ENCODE peak calls at places on chromosomes 16 and 17, in five cellular contexts. K is GM23338, H is MM.1S, R is SK-N-SH, G is HCT116. D is an unnamed sample.

GRCh38 chr17:47850692-47851573 is at the start of gene SP6:
- DNase-seq in G (peak), H (peak), R (peak), K (peak), D (peak)

GRCh38 chr17:9350083-9350482 is 225.5 kb downstream of the STX8 start:
- DNase-seq in G (peak), K (no peak), H (no peak), R (no peak), D (no peak)

GRCh38 chr17:42894283-42895184 is 6.1 kb upstream of the G6PC1 start:
- DNase-seq in R (no peak), K (no peak), H (no peak), G (no peak), D (peak)

GRCh38 chr17:9924735-9925191 is 19.7 kb upstream of the RCVRN start:
- DNase-seq in K (peak), R (peak), G (peak), H (peak), D (peak)

GRCh38 chr17:41547921-41548843 is 20.1 kb upstream of the KRT19 start:
- DNase-seq in K (no peak), G (peak), R (peak), H (no peak), D (peak)

GRCh38 chr16:4373909-4374742 is 2.5 kb downstream of the VASN start:
- DNase-seq in G (no peak), K (peak), H (no peak), R (no peak), D (peak)

GRCh38 chr16:67525176-67525860 is 3.3 kb upstream of the RIPOR1 start:
- DNase-seq in H (no peak), G (no peak), R (no peak), K (peak), D (no peak)

GRCh38 chr17:51860934-51861561 is 297.5 kb downstream of the CA10 start:
- DNase-seq in H (peak), G (peak), K (peak), R (peak), D (peak)

GRCh38 chr16:75282811-75283281 is 31.4 kb upstream of the BCAR1 start:
- DNase-seq in K (peak), H (no peak), G (no peak), R (peak), D (no peak)

GRCh38 chr17:15171433-15172047 is 93.6 kb downstream of the PMP22 start:
- DNase-seq in H (no peak), G (peak), K (peak), R (peak), D (peak)

GRCh38 chr16:69567031-69567680 is 1.4 kb downstream of the NFAT5 start:
- DNase-seq in R (peak), H (peak), K (no peak), G (no peak), D (peak)

GRCh38 chr16:31072540-31073072 is 1.4 kb downstream of the ZNF668 start:
- DNase-seq in K (peak), H (peak), G (no peak), R (peak), D (peak)

GRCh38 chr16:11497329-11497805 is 89.4 kb downstream of the LITAF start:
- DNase-seq in K (peak), H (peak), R (peak), G (peak), D (peak)

GRCh38 chr16:55811811-55812210 is 21.1 kb downstream of the CES1 start:
- DNase-seq in R (no peak), K (no peak), G (no peak), H (no peak), D (no peak)

GRCh38 chr17:68356949-68357455 is 65.7 kb downstream of the ARSG start:
- DNase-seq in G (no peak), R (no peak), K (no peak), H (no peak), D (no peak)

GRCh38 chr16:69796285-69797118 is 34.4 kb downstream of the WWP2 start:
- DNase-seq in K (peak), H (peak), R (peak), G (peak), D (peak)

GRCh38 chr16:65154321-65154720 is 32.5 kb upstream of the CDH11 start:
- DNase-seq in H (no peak), G (no peak), R (no peak), K (peak), D (no peak)

GRCh38 chr17:66712453-66712852 is 122.5 kb upstream of the CACNG5 start:
- DNase-seq in K (no peak), H (no peak), G (no peak), R (no peak), D (no peak)

GRCh38 chr16:50183316-50183715 is 30.2 kb downstream of the TENT4B start:
- DNase-seq in G (no peak), K (no peak), H (no peak), R (no peak), D (no peak)

GRCh38 chr16:1874854-1875253 is 2.9 kb upstream of the MEIOB start:
- DNase-seq in H (no peak), R (no peak), G (no peak), K (no peak), D (no peak)

GRCh38 chr17:3754458-3755334 is 31.0 kb downstream of the HASPIN start:
- DNase-seq in K (peak), G (peak), R (peak), H (peak), D (peak)

GRCh38 chr16:81831722-81832126 is 52.6 kb downstream of the PLCG2 start:
- DNase-seq in K (peak), H (peak), R (no peak), G (no peak), D (no peak)

GRCh38 chr17:81019563-81020442 is 15.1 kb upstream of the BAIAP2 start:
- DNase-seq in G (no peak), H (no peak), R (no peak), K (no peak), D (no peak)

GRCh38 chr17:44348234-44348987 is 3.3 kb downstream of the GRN start:
- DNase-seq in H (peak), K (no peak), R (no peak), G (no peak), D (no peak)

GRCh38 chr17:31825961-31826691 is 32.9 kb downstream of the COPRS start:
- DNase-seq in K (no peak), R (peak), G (no peak), H (no peak), D (peak)
- TF ChIP-seq EZH2phosphoT487 in K (no peak), R (no peak), G (no peak), H (no peak), D (no peak)

DNA sequence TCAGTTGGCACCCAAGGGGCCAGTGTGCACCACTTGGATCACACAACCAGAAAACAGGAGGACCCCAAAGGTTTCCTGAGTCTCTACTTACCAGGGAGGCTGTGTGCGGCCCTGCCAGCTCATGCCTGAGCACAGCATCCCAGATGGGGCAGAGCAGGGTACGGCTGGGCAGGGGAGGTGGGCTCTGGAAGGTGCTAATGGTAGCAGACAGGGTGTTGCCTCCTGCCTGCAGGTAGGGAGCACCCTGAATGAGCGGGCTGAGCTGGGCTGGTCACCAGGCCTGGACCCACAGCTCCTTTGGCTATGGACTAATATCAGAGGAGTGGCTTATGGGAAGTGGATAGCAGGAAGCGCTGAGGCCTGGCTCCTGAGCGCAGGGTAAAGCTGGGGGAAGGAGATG is 14.6 kb downstream of the RECQL5 start:
- DNase-seq in R (no peak), G (no peak), K (no peak), H (no peak), D (no peak)
- H3K27ac ChIP-seq in R (no peak), G (no peak), K (no peak), H (no peak), D (no peak)

GRCh38 chr16:28090646-28091377 is 27.3 kb upstream of the GSG1L start:
- DNase-seq in K (peak), H (no peak), R (peak), G (no peak), D (no peak)
- H3K4me2 ChIP-seq in K (no peak), H (no peak), R (no peak), G (peak), D (no peak)

GRCh38 chr16:88872650-88873331 is 6.3 kb upstream of the PABPN1L start:
- DNase-seq in H (no peak), G (no peak), R (no peak), K (no peak), D (no peak)
- TF ChIP-seq EZH2phosphoT487 in H (no peak), G (no peak), R (no peak), K (no peak), D (no peak)

DNA sequence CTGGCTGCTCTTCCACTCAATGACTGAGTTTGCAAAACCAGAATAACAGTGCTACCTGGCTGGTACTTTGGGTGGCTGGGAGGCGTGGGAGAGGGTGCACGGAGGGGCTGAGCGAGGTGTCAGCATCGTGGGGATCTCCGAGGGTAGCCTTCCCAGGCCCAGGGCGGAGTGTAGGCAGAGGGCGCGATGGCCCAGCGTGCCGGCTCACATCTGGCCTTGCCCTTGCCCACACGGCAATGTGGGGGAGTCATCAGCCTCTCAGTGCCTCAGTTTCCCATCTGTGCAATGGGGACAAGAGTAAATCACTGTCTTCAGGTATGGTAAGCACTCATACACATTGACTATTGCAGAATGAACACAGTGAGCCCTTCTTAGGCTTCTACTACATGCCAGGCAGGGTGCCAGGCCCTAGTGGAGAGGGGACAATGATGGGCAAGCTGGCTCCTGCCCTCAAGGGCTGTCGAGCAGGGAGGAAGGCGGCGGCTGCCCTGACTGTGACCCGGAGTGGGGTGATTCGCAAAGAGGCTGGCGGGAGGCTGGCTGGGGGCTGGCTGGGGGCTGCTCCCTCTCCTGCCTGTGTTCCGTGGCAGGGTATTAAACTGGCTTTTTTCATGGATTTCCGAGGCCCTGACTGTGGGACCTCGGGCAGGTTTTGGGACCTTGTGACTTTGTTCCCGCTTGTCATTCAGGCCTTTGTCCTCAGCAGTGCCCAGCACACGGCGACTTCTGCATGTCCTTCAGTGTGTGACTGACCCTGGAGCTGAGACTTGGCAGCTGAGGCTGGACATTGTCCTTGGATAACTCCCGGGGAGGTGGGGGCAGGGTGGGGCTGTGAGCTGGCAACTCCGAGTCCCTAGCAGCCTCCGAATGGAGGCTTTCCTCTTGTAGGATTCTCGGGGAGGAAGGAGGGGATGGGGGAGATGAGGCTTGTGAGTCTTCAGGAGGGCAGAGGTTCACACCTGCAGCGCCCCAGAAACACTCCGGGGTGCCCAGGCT is 243.1 kb downstream of the SEC14L1 start:
- DNase-seq in R (no peak), K (no peak), H (no peak), G (no peak), D (no peak)
- H3K27ac ChIP-seq in R (peak), K (no peak), H (no peak), G (no peak), D (peak)

GRCh38 chr17:5203178-5203907 is 11.7 kb upstream of the ZNF594 start:
- DNase-seq in R (no peak), K (no peak), H (no peak), G (no peak), D (no peak)
- H3K4me2 ChIP-seq in R (no peak), K (no peak), H (no peak), G (no peak), D (no peak)

DNA sequence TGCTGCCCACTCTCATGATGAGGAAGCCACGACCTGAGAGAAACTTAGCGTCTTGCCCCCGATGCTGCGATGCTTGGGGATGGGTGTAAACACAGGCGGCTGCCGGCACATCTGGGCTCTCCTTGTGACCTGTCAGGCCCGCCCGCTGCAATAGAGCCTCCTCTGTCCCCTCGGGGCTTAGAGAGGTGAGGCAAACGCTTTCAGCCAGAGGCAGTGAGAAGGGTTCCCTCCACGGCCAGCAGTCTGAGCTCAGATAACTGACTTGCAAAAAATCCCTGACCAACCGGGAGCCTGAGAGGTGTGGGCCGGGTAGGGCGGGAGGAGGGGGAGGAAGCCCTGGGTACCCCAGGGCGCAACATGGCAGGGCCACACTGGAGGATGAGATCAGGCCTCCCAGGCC is 260.6 kb downstream of the C16orf95 start:
- DNase-seq in R (no peak), G (no peak), H (no peak), K (no peak), D (no peak)
- TF ChIP-seq EZH2phosphoT487 in R (no peak), G (no peak), H (no peak), K (no peak), D (no peak)